ENCODE peak calls at places on chromosome 17, in four cellular contexts. V is K562, N is A549, M is SK-N-SH. J is an unnamed sample.

GRCh38 chr17:72683506-72684404 is 408.7 kb downstream of the SLC39A11 start:
- DNase-seq in M (no peak), N (peak), V (no peak), J (peak)

GRCh38 chr17:74595037-74595436 is 3.0 kb upstream of the CD300LD start:
- DNase-seq in N (no peak), M (no peak), V (no peak), J (no peak)

GRCh38 chr17:40564195-40564882 is 933 bp downstream of the CCR7 start:
- DNase-seq in M (no peak), N (no peak), V (no peak), J (no peak)

GRCh38 chr17:81577278-81578000 is 25.3 kb upstream of the FAAP100 start:
- DNase-seq in V (no peak), M (no peak), N (peak), J (peak)

GRCh38 chr17:82668631-82669099 is 20.4 kb upstream of the WDR45B start:
- DNase-seq in V (peak), N (peak), M (peak), J (peak)

GRCh38 chr17:19253112-19253511 is 15.9 kb downstream of the EPN2 start:
- DNase-seq in V (no peak), M (no peak), N (no peak), J (no peak)

GRCh38 chr17:48612854-48613691 is 2.0 kb downstream of the HOXB8 start:
- DNase-seq in V (no peak), M (peak), N (peak), J (peak)

GRCh38 chr17:29461807-29462206 is 71.6 kb downstream of the TAOK1 start:
- DNase-seq in N (no peak), V (no peak), M (no peak), J (no peak)

GRCh38 chr17:19939993-19940721 is 37.5 kb downstream of the AKAP10 start:
- DNase-seq in M (no peak), N (no peak), V (no peak), J (no peak)

GRCh38 chr17:73192894-73193701 is at the start of gene COG1:
- DNase-seq in N (peak), M (peak), V (peak), J (peak)

GRCh38 chr17:80968602-80969029 is 23.0 kb upstream of the CHMP6 start:
- DNase-seq in V (no peak), N (no peak), M (peak), J (no peak)

GRCh38 chr17:20935740-20936139 is 107.1 kb downstream of the USP22 start:
- DNase-seq in M (no peak), V (no peak), N (peak), J (no peak)

GRCh38 chr17:74859439-74860228 is at the start of gene GRIN2C:
- DNase-seq in V (peak), M (peak), N (no peak), J (no peak)

GRCh38 chr17:44004077-44004760 is at the start of gene NAGS:
- DNase-seq in V (peak), N (no peak), M (peak), J (no peak)

GRCh38 chr17:964881-965280 is 14.7 kb downstream of the NXN start:
- DNase-seq in N (no peak), V (no peak), M (peak), J (no peak)

DNA sequence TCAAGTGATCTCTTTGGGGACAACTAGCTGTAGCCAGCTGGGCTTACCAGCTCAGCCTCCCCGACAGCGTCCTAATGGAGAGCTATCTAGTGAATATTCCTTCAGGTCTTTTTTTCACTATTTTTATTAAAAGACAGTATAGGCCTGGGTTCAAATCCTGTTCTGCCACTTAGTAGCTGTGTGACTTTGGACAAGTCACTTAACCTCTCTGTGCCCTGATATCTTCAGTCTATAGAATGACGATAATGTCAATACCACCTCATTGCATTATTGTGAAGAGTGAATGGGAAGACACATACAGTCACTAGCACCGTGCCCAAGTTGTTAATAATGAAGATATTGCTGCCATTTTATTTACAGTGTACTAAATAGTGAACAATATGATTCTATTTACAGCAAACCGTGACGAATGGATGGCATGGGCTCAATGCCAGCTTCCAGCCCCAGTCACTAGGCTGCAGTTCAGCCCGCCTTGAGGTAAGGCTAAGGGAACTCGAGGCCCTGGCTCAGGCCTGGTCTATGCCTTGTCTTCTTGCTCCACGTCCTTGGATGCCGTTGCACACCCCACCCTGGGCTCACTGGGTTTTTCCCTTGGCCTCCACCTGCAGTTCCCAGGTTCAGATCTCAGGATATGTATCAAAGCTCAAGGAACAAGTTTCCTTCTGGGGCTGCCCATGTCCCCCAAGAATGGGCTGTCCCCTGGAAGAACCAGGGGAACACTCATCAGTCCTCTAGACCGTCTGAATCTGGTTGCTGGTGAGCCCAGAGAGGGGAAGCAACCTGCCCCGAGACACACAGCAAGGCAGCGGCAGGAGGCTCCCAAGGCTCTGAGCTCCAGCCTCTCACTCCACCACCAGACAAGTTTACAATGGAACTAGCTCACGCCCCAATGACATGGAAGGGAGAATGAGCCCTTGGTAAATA is 95.4 kb upstream of the TNRC6C start:
- DNase-seq in V (no peak), N (no peak), M (no peak), J (no peak)
- H3K4me3 ChIP-seq in V (no peak), N (no peak), M (no peak), J (no peak)

DNA sequence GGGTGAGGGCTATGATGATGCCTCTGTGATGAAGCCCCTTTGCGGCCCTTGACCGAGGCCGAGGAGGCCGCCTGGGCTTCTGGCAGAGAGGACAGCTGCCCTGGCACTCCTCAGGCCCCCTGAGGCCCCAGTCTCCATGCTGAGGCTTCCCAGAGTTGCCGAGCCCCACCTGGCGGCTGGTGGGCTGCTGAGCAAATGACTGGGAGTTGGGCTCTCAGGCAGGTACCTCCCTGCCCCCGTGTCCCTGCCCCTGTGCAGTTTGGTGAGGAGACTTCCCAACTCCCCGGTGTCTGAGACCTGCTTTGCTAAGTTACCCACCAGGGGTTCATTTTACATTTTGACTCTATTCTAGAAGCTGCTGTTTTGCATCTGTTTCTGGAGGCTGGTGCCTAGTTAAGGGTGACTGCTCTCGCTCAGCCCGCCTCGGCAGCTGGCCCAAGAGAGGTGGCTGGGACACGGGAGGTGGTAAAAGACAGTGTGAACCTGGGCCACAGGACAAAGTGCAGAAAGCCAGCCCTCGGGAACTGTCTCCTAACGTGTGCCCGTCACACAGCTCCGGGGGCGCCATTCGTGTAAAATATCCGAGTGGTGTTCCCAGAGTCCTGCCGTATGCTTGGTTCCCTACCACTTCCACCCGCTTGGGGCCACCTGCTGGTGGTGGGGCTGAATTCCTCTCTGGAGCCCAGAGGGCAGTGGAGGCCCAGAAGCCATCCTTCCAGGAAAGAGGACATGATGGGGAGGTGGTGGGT is 134.5 kb downstream of the RAB11FIP4 start:
- DNase-seq in V (peak), N (peak), M (peak), J (no peak)
- TF ChIP-seq MAX in V (no peak), N (no peak), M (no peak), J (no peak)

GRCh38 chr17:47318197-47318918 is 5.4 kb upstream of the EFCAB13 start:
- DNase-seq in N (no peak), M (no peak), V (no peak), J (no peak)

GRCh38 chr17:47325176-47325575 is 1.4 kb downstream of the EFCAB13 start:
- DNase-seq in M (no peak), N (no peak), V (no peak), J (peak)

GRCh38 chr17:47324224-47325020 is 667 bp downstream of the EFCAB13 start:
- DNase-seq in V (peak), N (peak), M (no peak), J (peak)

GRCh38 chr17:47320879-47321502 is 2.8 kb upstream of the EFCAB13 start:
- DNase-seq in V (no peak), N (no peak), M (no peak), J (no peak)

DNA sequence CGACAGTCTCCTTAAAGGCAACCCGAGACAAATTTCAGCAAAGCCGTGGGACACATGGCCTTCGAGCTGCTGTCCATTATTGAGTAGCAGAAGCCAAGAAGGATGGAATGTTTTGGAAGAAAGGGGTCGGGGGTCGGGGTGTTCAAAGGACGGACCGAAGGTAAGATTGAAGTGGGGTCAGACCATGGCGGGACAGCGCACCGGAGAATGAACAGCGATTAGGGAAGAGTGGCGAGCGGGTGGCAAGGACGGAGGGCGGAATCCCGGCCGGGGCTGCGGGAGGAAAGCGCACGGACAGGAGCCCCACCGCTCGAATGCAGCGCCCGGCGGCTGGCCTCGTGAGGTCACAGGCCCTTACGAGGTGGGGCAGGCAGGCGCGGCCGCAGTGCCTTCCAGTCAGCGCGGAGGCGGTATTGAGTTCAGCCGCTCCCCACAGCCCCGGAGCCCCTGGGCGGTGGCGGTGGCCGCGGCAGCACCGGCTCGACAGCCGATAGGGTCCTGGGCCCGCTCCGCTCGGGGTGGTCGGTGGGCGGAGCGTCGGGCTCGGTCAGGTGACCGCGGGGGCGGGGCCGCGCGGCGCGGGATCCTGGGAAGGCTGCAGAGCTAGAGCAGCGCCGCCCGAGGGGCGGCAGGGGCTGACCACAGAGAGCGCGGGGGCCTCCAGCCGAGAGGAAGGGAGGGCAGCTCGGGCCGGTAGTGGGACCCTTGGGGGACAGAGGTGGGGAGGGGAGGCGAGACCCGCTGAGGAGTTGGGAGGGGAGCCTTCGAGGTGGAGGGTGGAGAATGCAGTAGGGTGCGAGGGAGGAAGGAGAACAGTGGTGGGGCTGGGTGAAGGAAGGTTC is at the start of gene EFCAB13:
- DNase-seq in M (peak), N (peak), V (peak), J (peak)
- TF ChIP-seq CTCF in M (peak), N (peak), V (peak), J (no peak)

GRCh38 chr17:7020894-7021664 is 1.8 kb upstream of the BCL6B start:
- DNase-seq in M (no peak), N (no peak), V (no peak), J (no peak)

GRCh38 chr17:7023576-7024401 is 939 bp downstream of the BCL6B start:
- DNase-seq in N (peak), M (peak), V (peak), J (no peak)

GRCh38 chr17:7024402-7024785 is 1.5 kb downstream of the BCL6B start:
- DNase-seq in N (no peak), M (no peak), V (no peak), J (no peak)

GRCh38 chr17:7021993-7022778 is 664 bp upstream of the BCL6B start:
- DNase-seq in N (peak), V (peak), M (peak), J (peak)

GRCh38 chr17:7022791-7023571 is at the start of gene BCL6B:
- DNase-seq in V (no peak), N (no peak), M (no peak), J (no peak)
- H3K4me3 ChIP-seq in V (peak), N (peak), M (peak), J (no peak)

GRCh38 chr17:78391843-78392242 is 13.4 kb downstream of the PGS1 start:
- DNase-seq in V (no peak), N (peak), M (no peak), J (no peak)
- TF ChIP-seq MAX in V (no peak), N (no peak), M (peak), J (no peak)

GRCh38 chr17:63697341-63698286 is 2.3 kb downstream of the LIMD2 start:
- DNase-seq in N (peak), V (peak), M (peak), J (peak)
- TF ChIP-seq CTCF in N (peak), V (peak), M (peak), J (peak)

GRCh38 chr17:78105101-78105500 is 23.5 kb downstream of the TMC6 start:
- DNase-seq in N (no peak), V (no peak), M (no peak), J (no peak)

GRCh38 chr17:78105551-78105950 is 23.0 kb downstream of the TMC6 start:
- DNase-seq in V (no peak), N (no peak), M (no peak), J (no peak)

GRCh38 chr17:78106211-78106610 is 22.3 kb downstream of the TMC6 start:
- DNase-seq in M (no peak), N (no peak), V (no peak), J (no peak)

GRCh38 chr17:78103311-78103710 is 25.2 kb downstream of the TMC6 start:
- DNase-seq in V (no peak), N (no peak), M (no peak), J (no peak)

GRCh38 chr17:78104540-78104941 is 24.0 kb downstream of the TMC6 start:
- DNase-seq in V (no peak), N (no peak), M (no peak), J (no peak)
- H3K4me3 ChIP-seq in V (no peak), N (no peak), M (no peak), J (no peak)

GRCh38 chr17:41652461-41652960 is 28.1 kb upstream of the KRT17 start:
- DNase-seq in V (no peak), M (no peak), N (no peak), J (no peak)

GRCh38 chr17:41653421-41654133 is 29.2 kb upstream of the KRT17 start:
- DNase-seq in M (no peak), V (no peak), N (no peak), J (no peak)

GRCh38 chr17:41650794-41651624 is 26.6 kb upstream of the KRT17 start:
- DNase-seq in M (no peak), N (no peak), V (no peak), J (no peak)

GRCh38 chr17:41649923-41650519 is 25.6 kb upstream of the KRT17 start:
- DNase-seq in M (no peak), N (no peak), V (no peak), J (no peak)

GRCh38 chr17:41651625-41652460 is 27.5 kb upstream of the KRT17 start:
- DNase-seq in M (peak), N (peak), V (no peak), J (no peak)
- TF ChIP-seq MAX in M (no peak), N (no peak), V (no peak), J (no peak)

DNA sequence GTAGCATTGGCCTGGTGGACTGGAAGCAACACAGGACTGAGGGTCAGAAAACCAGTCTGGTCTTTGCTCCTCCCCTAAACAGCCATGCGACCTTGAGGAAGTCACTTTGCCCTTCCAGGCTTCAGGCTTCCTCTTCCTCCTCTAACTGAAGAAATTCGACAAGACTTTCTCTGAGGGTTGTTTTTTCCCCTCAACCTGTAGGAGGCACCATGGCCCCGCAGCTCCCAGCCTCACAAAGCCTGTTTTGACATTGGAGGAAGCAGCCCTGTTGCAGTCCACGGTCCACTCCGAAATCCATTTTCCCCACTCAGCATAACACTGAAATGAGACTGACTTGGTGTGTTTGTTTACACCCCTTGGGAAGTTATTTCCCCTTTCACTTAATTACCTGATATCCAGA is 41.2 kb upstream of the PIRT start:
- DNase-seq in V (peak), M (peak), N (peak), J (peak)
- TF ChIP-seq CTCF in V (no peak), M (no peak), N (peak), J (peak)

GRCh38 chr17:65123757-65124675 is 13.2 kb upstream of the RGS9 start:
- DNase-seq in M (no peak), V (no peak), N (peak), J (no peak)
- H3K4me3 ChIP-seq in M (peak), V (no peak), N (peak), J (peak)